ENCODE peak calls at places on chromosomes 13 and 19, in five cellular contexts. V, O, R, S and G are unnamed samples.

GRCh38 chr19:48152552-48152951 is 17.6 kb downstream of the LIG1 start:
- DNase-seq in S (no peak), R (peak; percentile 53), V (peak; percentile 65), O (no peak), G (peak; percentile 75)

GRCh38 chr19:16637535-16637934 is 9.5 kb upstream of the MED26 start:
- DNase-seq in R (no peak), V (no peak), S (no peak), O (no peak), G (peak; percentile 27)

GRCh38 chr19:23526302-23526701 is 131.0 kb upstream of the ZNF91 start:
- DNase-seq in R (no peak), O (no peak), S (no peak), V (no peak), G (no peak)

GRCh38 chr19:42120276-42121010 is 11.8 kb downstream of the POU2F2 start:
- DNase-seq in R (no peak), S (no peak), V (no peak), O (no peak), G (no peak)

GRCh38 chr19:7191946-7192691 is 102.1 kb downstream of the INSR start:
- DNase-seq in S (no peak), R (no peak), V (no peak), O (no peak), G (no peak)

GRCh38 chr19:35048911-35049411 is 7.4 kb downstream of the HPN start:
- DNase-seq in V (no peak), S (no peak), O (no peak), R (no peak), G (no peak)

GRCh38 chr13:109395014-109395413 is 391.4 kb downstream of the IRS2 start:
- DNase-seq in V (no peak), S (no peak), O (no peak), R (no peak), G (no peak)

GRCh38 chr13:26498524-26499208 is 58.8 kb upstream of the WASF3 start:
- DNase-seq in O (no peak), S (no peak), R (no peak), V (no peak), G (peak; percentile 43)

GRCh38 chr13:91398413-91399188 is at the start of gene GPC5:
- DNase-seq in V (peak; percentile 95), O (no peak), S (peak; percentile 33), R (peak; percentile 100), G (peak; percentile 43)

GRCh38 chr13:27334774-27335490 is 64.3 kb downstream of the RASL11A start:
- DNase-seq in S (no peak), O (no peak), V (no peak), R (no peak), G (peak; percentile 90)

GRCh38 chr13:51000576-51001260 is 91.1 kb downstream of the RNASEH2B start:
- DNase-seq in S (no peak), V (no peak), R (no peak), O (no peak), G (peak; percentile 42)

GRCh38 chr13:51298812-51299211 is 40.7 kb upstream of the SERPINE3 start:
- DNase-seq in R (no peak), O (no peak), V (no peak), S (no peak), G (peak; percentile 19)

GRCh38 chr13:100300708-100301107 is 211.8 kb downstream of the PCCA start:
- DNase-seq in R (no peak), S (no peak), O (no peak), V (no peak), G (no peak)

GRCh38 chr13:41327994-41328778 is 17.1 kb downstream of the NAA16 start:
- DNase-seq in S (no peak), O (no peak), R (no peak), V (no peak), G (no peak)
- TF ChIP-seq RFX5 in S (no peak), O (no peak), R (no peak), V (no peak), G (no peak)

DNA sequence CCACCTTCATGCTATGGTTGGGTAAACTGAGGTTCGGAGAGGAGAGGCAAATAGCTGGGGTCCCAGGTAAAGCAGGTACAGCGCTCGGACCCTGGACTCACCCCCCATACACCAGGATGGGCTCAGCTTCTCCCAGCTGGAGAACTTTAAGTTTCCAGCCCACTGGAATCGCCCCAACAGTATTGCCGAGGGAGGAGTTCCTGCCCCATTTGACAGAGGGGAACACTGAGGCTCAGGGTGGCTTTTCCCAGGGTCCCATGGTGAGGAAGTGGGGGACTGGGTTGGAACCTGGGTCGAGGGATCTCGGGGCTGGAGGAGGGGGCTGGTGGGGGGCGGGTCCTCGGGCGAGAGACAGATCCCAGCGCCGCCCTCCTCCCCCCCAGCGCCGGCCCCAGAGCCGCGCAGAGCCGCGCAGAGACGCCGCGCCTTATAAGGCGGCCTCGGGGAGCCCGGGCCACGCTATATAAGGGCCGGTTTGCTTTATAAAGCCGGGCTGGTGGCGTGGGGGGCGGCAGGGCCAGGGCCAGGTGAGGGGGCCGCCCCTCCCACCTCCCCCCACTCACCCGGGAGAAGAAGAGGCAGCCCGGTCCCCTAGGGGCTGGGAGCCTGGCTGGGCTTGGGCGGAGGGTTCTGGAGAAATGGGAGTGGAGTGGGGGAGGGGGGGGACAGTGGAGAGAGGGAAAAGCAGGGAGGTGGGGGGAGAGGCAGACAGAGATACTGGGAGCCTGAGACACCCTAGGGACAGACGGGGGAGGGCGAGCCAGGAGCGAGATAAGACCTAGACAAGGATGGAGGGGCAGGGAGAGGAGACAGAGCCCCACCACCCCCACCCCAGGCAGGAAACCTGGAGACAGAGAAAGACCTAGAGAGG is 1.1 kb downstream of the CNN1 start:
- DNase-seq in V (peak; percentile 83), S (no peak), R (peak; percentile 89), O (no peak), G (peak; percentile 22)
- TF ChIP-seq RFX5 in V (no peak), S (no peak), R (no peak), O (no peak), G (no peak)

DNA sequence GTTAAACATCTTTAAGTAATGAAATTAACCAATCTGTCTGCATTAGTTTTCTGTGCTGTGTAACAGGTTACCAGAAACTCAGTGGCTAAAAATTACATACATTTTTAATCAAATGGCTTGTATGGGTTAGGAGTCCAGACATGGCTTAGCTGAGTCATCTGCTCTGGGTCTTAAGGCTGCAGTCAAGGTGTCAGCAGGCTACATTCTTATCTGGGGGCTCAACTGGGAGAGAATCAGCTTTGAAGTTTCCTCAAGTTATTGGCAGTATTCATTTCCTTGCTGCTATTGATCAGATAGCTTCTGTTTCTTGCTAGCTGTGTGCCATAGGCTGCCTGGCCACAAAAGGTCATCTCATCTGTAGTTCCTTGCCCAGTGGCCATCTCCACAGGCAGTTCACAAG is 1163.0 kb downstream of the DIAPH3 start:
- DNase-seq in S (no peak), R (no peak), V (no peak), O (no peak), G (no peak)
- TF ChIP-seq RFX5 in S (no peak), R (no peak), V (no peak), O (no peak), G (no peak)

GRCh38 chr19:54324071-54324470 is 11.1 kb upstream of the LILRA5 start:
- DNase-seq in S (no peak), O (no peak), R (peak; percentile 36), V (no peak), G (no peak)

GRCh38 chr19:54325631-54326030 is 12.7 kb upstream of the LILRA5 start:
- DNase-seq in O (no peak), S (no peak), R (no peak), V (no peak), G (no peak)

GRCh38 chr19:54329476-54330165 is 9.3 kb downstream of the LILRA4 start:
- DNase-seq in O (no peak), R (no peak), S (no peak), V (no peak), G (no peak)

GRCh38 chr19:54320271-54320670 is 7.3 kb upstream of the LILRA5 start:
- DNase-seq in S (no peak), O (no peak), V (no peak), R (no peak), G (no peak)

DNA sequence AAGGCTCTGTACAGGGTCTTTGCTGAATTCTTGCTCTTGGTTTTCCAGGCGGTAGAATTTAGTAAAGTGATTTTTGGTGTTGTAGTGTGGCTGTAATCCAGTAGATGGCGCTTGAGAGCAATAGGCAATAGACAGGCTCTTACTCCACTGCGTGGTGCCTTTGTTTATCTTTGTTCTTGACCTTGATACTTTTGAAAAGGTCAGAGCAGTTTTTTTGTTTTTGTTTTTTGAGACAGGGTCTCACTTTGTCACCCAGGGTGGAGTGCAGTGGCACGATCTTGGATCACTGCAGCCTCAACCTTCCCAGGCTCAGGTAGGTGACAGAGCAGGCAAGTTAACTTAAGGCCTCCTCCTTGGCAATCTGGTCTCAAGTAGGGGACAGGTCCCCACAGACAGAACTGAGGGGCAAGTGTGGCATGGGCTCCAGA is 12.2 kb upstream of the LILRA5 start:
- DNase-seq in S (no peak), V (peak; percentile 59), O (no peak), R (peak; percentile 70), G (peak; percentile 8)
- TF ChIP-seq RFX5 in S (no peak), V (no peak), O (no peak), R (no peak), G (no peak)

GRCh38 chr19:5968431-5969373 is 9.2 kb downstream of the RANBP3 start:
- DNase-seq in S (no peak), V (no peak), O (no peak), R (no peak), G (no peak)
- TF ChIP-seq RFX5 in S (no peak), V (no peak), O (no peak), R (no peak), G (no peak)

GRCh38 chr19:46182476-46182875 is 34.4 kb downstream of the IGFL2 start:
- DNase-seq in V (no peak), S (no peak), R (no peak), O (no peak), G (no peak)
- TF ChIP-seq RFX5 in V (no peak), S (no peak), R (no peak), O (no peak), G (no peak)

GRCh38 chr19:33047422-33047821 is 17.3 kb downstream of the RHPN2 start:
- DNase-seq in R (peak; percentile 53), O (no peak), V (no peak), S (peak; percentile 61), G (no peak)
- TF ChIP-seq RFX5 in R (no peak), O (no peak), V (no peak), S (no peak), G (no peak)

DNA sequence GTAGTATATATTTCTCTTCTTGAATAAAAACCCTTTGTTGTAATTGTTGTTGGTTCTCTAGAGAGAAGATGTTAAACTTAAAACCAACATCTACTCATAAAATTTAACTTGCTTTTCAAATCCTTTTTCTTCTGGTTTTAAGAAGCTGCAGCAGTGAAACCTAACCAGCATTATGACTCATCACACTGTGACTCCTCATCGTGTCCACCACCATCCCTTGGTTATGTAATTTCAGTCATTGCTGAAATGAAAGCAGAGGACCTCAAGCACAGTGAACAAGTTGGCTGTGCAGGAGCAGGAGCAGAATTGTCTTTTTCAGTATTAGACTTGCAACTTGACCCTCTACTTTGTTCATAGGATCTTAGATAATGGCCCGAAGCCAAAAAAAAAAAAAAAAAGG is 64.9 kb upstream of the HTR2A start:
- DNase-seq in O (peak; percentile 86), R (no peak), V (no peak), S (no peak), G (peak; percentile 89)
- TF ChIP-seq RFX5 in O (no peak), R (no peak), V (no peak), S (no peak), G (peak; percentile 42)